ENCODE peak calls at places on chromosome 15, in seven cellular contexts. K is T-helper 1 cell; C is hepatocyte; X is Jurkat, Clone E6-1; D is kidney tubule cell; Y is progenitor cell of endocrine pancreas; Z is stimulated activated CD8-positive, alpha-beta memory T cell treated with anti-CD3 and anti-CD28 coated beads, Interleukin-2, amount 100 ng/mL, for 1 hour. A is an unnamed sample.

GRCh38 chr15:72398189-72398588 is at the start of gene TMEM202:
- DNase-seq in K (no peak), C (no peak), X (no peak), D (no peak), Y (no peak), Z (no peak), A (no peak)

GRCh38 chr15:35595656-35596055 is 49.7 kb upstream of the DPH6 start:
- DNase-seq in K (no peak), C (no peak), X (no peak), D (no peak), Y (no peak), Z (no peak), A (no peak)

GRCh38 chr15:62592920-62593319 is 427.8 kb upstream of the C2CD4B start:
- DNase-seq in K (no peak), C (no peak), X (no peak), D (no peak), Y (no peak), Z (no peak), A (no peak)

GRCh38 chr15:39584662-39585393 is 3.9 kb downstream of the THBS1 start:
- DNase-seq in K (no peak), C (no peak), X (no peak), D (peak), Y (no peak), Z (no peak), A (no peak)

GRCh38 chr15:51736646-51737537 is 563 bp downstream of the LYSMD2 start:
- DNase-seq in K (peak), C (peak), X (no peak), D (peak), Y (peak), Z (peak), A (no peak)

GRCh38 chr15:27249723-27250160 is 278.8 kb downstream of the GABRG3 start:
- DNase-seq in K (no peak), C (no peak), X (no peak), D (no peak), Y (no peak), Z (no peak), A (no peak)

GRCh38 chr15:80710635-80711553 is 15.8 kb downstream of the ABHD17C start:
- DNase-seq in K (no peak), C (no peak), X (no peak), D (peak), Y (no peak), Z (no peak), A (no peak)

GRCh38 chr15:63015618-63016017 is 26.9 kb upstream of the TPM1 start:
- DNase-seq in K (no peak), C (no peak), X (no peak), D (peak), Y (no peak), Z (no peak), A (peak)

GRCh38 chr15:74311734-74312444 is 55.6 kb downstream of the CYP11A1 start:
- DNase-seq in K (no peak), C (peak), X (no peak), D (peak), Y (no peak), Z (no peak), A (no peak)

GRCh38 chr15:80709542-80709941 is 14.4 kb downstream of the ABHD17C start:
- DNase-seq in K (no peak), C (peak), X (no peak), D (peak), Y (no peak), Z (no peak), A (no peak)

GRCh38 chr15:59611277-59612260 is at the start of gene GCNT3:
- DNase-seq in K (no peak), C (peak), X (no peak), D (peak), Y (no peak), Z (no peak), A (peak)

GRCh38 chr15:26051771-26052685 is 188.9 kb upstream of the ATP10A start:
- DNase-seq in K (no peak), C (peak), X (no peak), D (peak), Y (no peak), Z (no peak), A (no peak)

GRCh38 chr15:79442911-79443310 is 10.8 kb downstream of the MINAR1 start:
- DNase-seq in K (no peak), C (no peak), X (no peak), D (no peak), Y (no peak), Z (no peak), A (no peak)

A was measured in kidney glomerular epithelial cell.